ENCODE peak calls at places on chromosomes 7 and 10, in nine cellular contexts. H is H9; M is activated T-helper 9 cell treated with anti-CD3 and anti-CD28 coated beads, Interleukin-2, amount 50 U/mL, for 16 hours; V is KBM-7; Q is omental fat pad; E is stimulated activated CD4-positive, alpha-beta T cell treated with anti-CD3 and anti-CD28 coated beads, Interleukin-12 subunit alpha, Interleukin-12 subunit beta, amount 100 ng/mL, for 4 hours; U is HCEC 1CT; N is progenitor cell of endocrine pancreas; R is left ventricle myocardium inferior. C is an unnamed sample.

GRCh38 chr10:124719213-124719851 is 24.8 kb downstream of the FAM53B start:
- DNase-seq in Q (no peak), E (no peak), H (no peak), M (peak; percentile 49), R (peak; percentile 60), N (no peak), V (peak; percentile 69), U (peak; percentile 57), C (no peak)

GRCh38 chr7:138948403-138948802 is 32.8 kb downstream of the KIAA1549 start:
- DNase-seq in E (no peak), V (no peak), M (no peak), R (no peak), Q (no peak), H (no peak), U (no peak), N (no peak), C (no peak)

GRCh38 chr10:35268323-35268722 is 68.0 kb upstream of the CCNY start:
- DNase-seq in Q (no peak), U (no peak), M (no peak), R (no peak), V (no peak), N (no peak), E (no peak), H (no peak), C (no peak)

GRCh38 chr7:157622000-157622399 is 285.2 kb downstream of the DNAJB6 start:
- DNase-seq in Q (no peak), M (no peak), E (no peak), R (no peak), N (no peak), H (no peak), V (no peak), U (no peak), C (no peak)

GRCh38 chr10:17923728-17924127 is 28.0 kb upstream of the SLC39A12 start:
- DNase-seq in Q (no peak), N (no peak), E (no peak), R (no peak), V (no peak), U (peak; percentile 92), M (no peak), H (no peak), C (peak; percentile 94)

GRCh38 chr10:130351466-130352290 is 215.5 kb downstream of the GLRX3 start:
- DNase-seq in V (no peak), H (no peak), U (no peak), N (no peak), Q (peak; percentile 4), M (no peak), E (no peak), R (no peak), C (no peak)

GRCh38 chr10:70119623-70120022 is 13.0 kb downstream of the AIFM2 start:
- DNase-seq in U (no peak), V (no peak), R (no peak), H (no peak), M (no peak), E (no peak), N (no peak), Q (no peak), C (no peak)

GRCh38 chr7:159024280-159024951 is 120.3 kb downstream of the VIPR2 start:
- DNase-seq in R (no peak), H (peak; percentile 23), E (no peak), M (no peak), U (no peak), Q (no peak), V (no peak), N (no peak), C (no peak)

GRCh38 chr7:135001390-135002165 is 15.3 kb downstream of the AGBL3 start:
- DNase-seq in Q (no peak), V (no peak), E (no peak), M (no peak), H (no peak), R (no peak), U (peak; percentile 3), N (no peak), C (no peak)

GRCh38 chr7:12927635-12928434 is 240.4 kb downstream of the ARL4A start:
- DNase-seq in V (no peak), E (no peak), N (no peak), M (no peak), H (no peak), Q (no peak), U (no peak), R (no peak), C (no peak)

GRCh38 chr7:47826754-47827153 is 121.5 kb downstream of the PKD1L1 start:
- DNase-seq in U (no peak), H (no peak), M (no peak), Q (no peak), R (no peak), E (no peak), V (no peak), N (no peak), C (no peak)

GRCh38 chr10:93334901-93335312 is 147.2 kb downstream of the MYOF start:
- DNase-seq in Q (no peak), R (no peak), H (no peak), V (no peak), N (no peak), U (no peak), E (no peak), M (no peak), C (no peak)

GRCh38 chr7:157474685-157475084 is 137.9 kb downstream of the DNAJB6 start:
- DNase-seq in U (no peak), N (no peak), R (no peak), H (peak; percentile 81), V (peak; percentile 48), E (no peak), M (no peak), Q (no peak), C (no peak)

GRCh38 chr10:103661198-103661950 is 167.9 kb downstream of the NEURL1 start:
- DNase-seq in E (peak; percentile 19), N (no peak), V (no peak), M (peak; percentile 26), R (peak; percentile 84), Q (no peak), H (peak; percentile 86), U (peak; percentile 85), C (peak; percentile 89)

GRCh38 chr7:124959676-124960075 is 30.1 kb upstream of the POT1 start:
- DNase-seq in H (no peak), U (no peak), R (no peak), Q (no peak), M (no peak), V (peak; percentile 11), N (no peak), E (no peak), C (no peak)

GRCh38 chr7:43879477-43879876 is 10.2 kb upstream of the MRPS24 start:
- DNase-seq in U (peak; percentile 48), M (no peak), H (no peak), R (no peak), V (no peak), Q (no peak), N (no peak), E (no peak), C (peak; percentile 87)